ENCODE peak calls at places on chromosomes 12 and 14, in four cellular contexts. One of them, this sample, is unnamed.
A peak's percentile ranks its signal among the peaks of the same experiment; 100 is the strongest.

GRCh38 chr12:121894633-121895032 is 6.0 kb downstream of the PSMD9 start:
- DNase-seq in CD4-positive, alpha-beta T cell: no peak
- DNase-seq in MM.1S: no peak
- DNase-seq in endothelial cell: no peak
- DNase-seq in this sample: no peak

GRCh38 chr14:89418976-89419375 is 1.9 kb upstream of the FOXN3 start:
- DNase-seq in CD4-positive, alpha-beta T cell: no peak
- DNase-seq in endothelial cell: no peak
- DNase-seq in MM.1S: no peak
- DNase-seq in this sample: no peak

GRCh38 chr12:99670635-99671034 is 23.1 kb downstream of the GARIN6 start:
- DNase-seq in endothelial cell: no peak
- DNase-seq in CD4-positive, alpha-beta T cell: no peak
- DNase-seq in MM.1S: no peak
- DNase-seq in this sample: no peak

GRCh38 chr12:72346331-72346944 is 74.3 kb downstream of the TRHDE start:
- DNase-seq in CD4-positive, alpha-beta T cell: no peak
- DNase-seq in MM.1S: peak; percentile 67
- DNase-seq in endothelial cell: peak; percentile 84
- DNase-seq in this sample: no peak

GRCh38 chr14:77543240-77543551 is 44.6 kb upstream of the ISM2 start:
- DNase-seq in endothelial cell: no peak
- DNase-seq in MM.1S: no peak
- DNase-seq in CD4-positive, alpha-beta T cell: no peak
- DNase-seq in this sample: no peak

GRCh38 chr14:100438678-100439592 is 115.8 kb downstream of the SLC25A47 start:
- DNase-seq in CD4-positive, alpha-beta T cell: no peak
- DNase-seq in MM.1S: no peak
- DNase-seq in endothelial cell: no peak
- DNase-seq in this sample: no peak

GRCh38 chr12:25699454-25699853 is 146.4 kb upstream of the LMNTD1 start:
- DNase-seq in MM.1S: no peak
- DNase-seq in CD4-positive, alpha-beta T cell: no peak
- DNase-seq in endothelial cell: no peak
- DNase-seq in this sample: no peak

GRCh38 chr14:72513994-72514659 is 379.8 kb downstream of the DPF3 start:
- DNase-seq in MM.1S: peak; percentile 41
- DNase-seq in endothelial cell: no peak
- DNase-seq in CD4-positive, alpha-beta T cell: no peak
- DNase-seq in this sample: no peak

GRCh38 chr12:69988601-69989194 is 163.7 kb downstream of the MYRFL start:
- DNase-seq in CD4-positive, alpha-beta T cell: no peak
- DNase-seq in endothelial cell: no peak
- DNase-seq in MM.1S: no peak
- DNase-seq in this sample: no peak

GRCh38 chr12:1842905-1843640 is 22.7 kb downstream of the LRTM2 start:
- DNase-seq in CD4-positive, alpha-beta T cell: no peak
- DNase-seq in endothelial cell: no peak
- DNase-seq in MM.1S: no peak
- DNase-seq in this sample: peak; percentile 20

GRCh38 chr14:23147676-23148075 is 28.6 kb upstream of the CEBPE start:
- DNase-seq in CD4-positive, alpha-beta T cell: no peak
- DNase-seq in endothelial cell: no peak
- DNase-seq in MM.1S: no peak
- DNase-seq in this sample: no peak

DNA sequence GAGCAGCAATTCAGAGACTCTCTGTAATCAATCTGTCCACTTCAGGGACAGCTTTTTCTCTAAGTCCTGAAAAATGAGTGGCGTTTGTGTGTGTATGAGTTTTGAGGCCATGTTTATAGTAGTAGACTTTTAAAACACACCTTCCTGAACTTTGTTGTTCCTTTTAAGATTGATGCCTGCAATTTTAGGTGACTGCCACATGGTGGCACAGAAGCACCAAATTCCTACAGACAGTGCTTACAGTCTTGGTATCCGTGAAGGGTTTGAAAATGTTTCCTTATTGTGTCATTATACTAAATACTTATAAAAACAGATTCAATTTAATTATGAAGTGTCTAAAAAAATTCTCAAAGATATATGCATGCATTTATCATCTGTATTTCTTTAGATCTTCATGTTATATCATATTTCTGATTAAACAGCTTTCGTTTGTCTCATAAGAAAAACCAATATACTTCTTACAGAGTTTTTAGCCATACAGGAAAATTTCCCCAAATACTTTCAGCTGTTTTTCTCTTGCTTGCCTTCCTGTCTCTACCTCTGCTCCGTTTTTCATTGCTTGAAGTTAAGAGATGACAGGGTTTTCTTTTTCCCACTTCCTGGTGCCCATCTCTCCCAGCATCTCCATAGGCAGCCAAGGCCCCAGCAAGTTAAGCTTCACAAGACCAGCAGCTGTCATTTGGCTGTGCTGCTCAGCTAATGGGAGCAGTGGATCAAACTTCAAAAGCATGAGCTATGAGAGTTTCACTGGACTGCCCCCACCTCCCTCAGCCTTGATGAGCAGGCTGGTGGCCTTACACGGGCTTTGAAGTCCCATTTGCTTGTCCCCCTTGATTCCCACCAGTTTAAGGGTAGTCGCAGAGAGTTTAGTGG is 259.6 kb downstream of the AKAP6 start:
- DNase-seq in CD4-positive, alpha-beta T cell: no peak
- DNase-seq in endothelial cell: peak; percentile 15
- DNase-seq in MM.1S: peak; percentile 46
- DNase-seq in this sample: peak; percentile 39
- TF ChIP-seq CTCF in CD4-positive, alpha-beta T cell: no peak
- TF ChIP-seq CTCF in endothelial cell: peak; percentile 86
- TF ChIP-seq CTCF in MM.1S: peak; percentile 64
- TF ChIP-seq CTCF in this sample: peak; percentile 73

DNA sequence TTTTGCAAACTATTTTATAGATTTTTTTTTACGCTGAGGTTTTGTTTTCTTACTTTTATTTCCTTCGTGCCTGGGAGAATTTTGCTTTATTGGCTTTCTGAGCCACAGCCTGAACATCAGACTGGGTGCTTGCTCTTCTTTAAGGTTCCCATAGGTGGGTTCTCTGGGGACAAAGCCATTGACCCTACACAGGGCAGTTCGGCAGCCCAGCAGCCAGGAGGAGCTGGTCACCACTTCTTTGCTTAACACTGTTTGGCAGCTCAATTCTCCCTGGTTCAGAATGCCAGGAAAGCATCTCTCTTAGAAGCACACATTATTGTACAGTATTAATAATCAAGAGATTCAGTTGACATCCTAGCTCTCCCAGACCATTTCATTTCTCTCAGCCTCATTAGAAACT is 140.8 kb upstream of the NEDD1 start:
- DNase-seq in CD4-positive, alpha-beta T cell: no peak
- DNase-seq in MM.1S: no peak
- DNase-seq in endothelial cell: no peak
- DNase-seq in this sample: no peak
- TF ChIP-seq CTCF in CD4-positive, alpha-beta T cell: no peak
- TF ChIP-seq CTCF in MM.1S: no peak
- TF ChIP-seq CTCF in endothelial cell: no peak
- TF ChIP-seq CTCF in this sample: no peak

DNA sequence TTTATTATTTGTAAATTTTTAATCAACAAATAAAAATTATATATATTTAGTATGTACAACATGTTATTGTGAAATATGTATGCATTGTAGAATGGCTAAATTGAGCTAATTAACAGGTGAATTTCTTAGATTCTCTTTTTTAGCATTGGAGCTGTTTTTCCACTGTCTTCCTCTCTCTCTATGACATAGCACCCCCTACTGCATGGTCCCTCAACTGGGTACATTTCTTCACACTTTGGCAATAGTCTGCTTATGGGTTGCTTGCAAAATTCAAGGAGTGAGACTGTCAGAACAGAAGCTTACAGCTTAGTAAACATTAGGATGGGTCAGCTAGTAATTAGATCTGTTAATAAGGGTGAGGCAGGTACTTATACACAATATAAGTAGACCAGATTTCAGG is 658.5 kb upstream of the MGAT4C start:
- DNase-seq in CD4-positive, alpha-beta T cell: no peak
- DNase-seq in endothelial cell: peak; percentile 46
- DNase-seq in MM.1S: no peak
- DNase-seq in this sample: peak; percentile 31
- TF ChIP-seq CTCF in CD4-positive, alpha-beta T cell: no peak
- TF ChIP-seq CTCF in endothelial cell: peak; percentile 32
- TF ChIP-seq CTCF in MM.1S: peak; percentile 33
- TF ChIP-seq CTCF in this sample: peak; percentile 22

GRCh38 chr14:60331201-60332045 is 82.4 kb downstream of the PPM1A start:
- DNase-seq in CD4-positive, alpha-beta T cell: peak; percentile 55
- DNase-seq in endothelial cell: peak; percentile 86
- DNase-seq in MM.1S: peak; percentile 71
- DNase-seq in this sample: peak; percentile 67

GRCh38 chr14:60332046-60332399 is 83.0 kb downstream of the PPM1A start:
- DNase-seq in MM.1S: no peak
- DNase-seq in endothelial cell: no peak
- DNase-seq in CD4-positive, alpha-beta T cell: no peak
- DNase-seq in this sample: no peak

GRCh38 chr14:60327447-60328331 is 78.7 kb downstream of the PPM1A start:
- DNase-seq in CD4-positive, alpha-beta T cell: peak; percentile 1
- DNase-seq in MM.1S: peak; percentile 37
- DNase-seq in endothelial cell: peak; percentile 25
- DNase-seq in this sample: peak; percentile 74

GRCh38 chr14:60326274-60326673 is 77.3 kb downstream of the PPM1A start:
- DNase-seq in CD4-positive, alpha-beta T cell: no peak
- DNase-seq in MM.1S: no peak
- DNase-seq in endothelial cell: no peak
- DNase-seq in this sample: no peak

DNA sequence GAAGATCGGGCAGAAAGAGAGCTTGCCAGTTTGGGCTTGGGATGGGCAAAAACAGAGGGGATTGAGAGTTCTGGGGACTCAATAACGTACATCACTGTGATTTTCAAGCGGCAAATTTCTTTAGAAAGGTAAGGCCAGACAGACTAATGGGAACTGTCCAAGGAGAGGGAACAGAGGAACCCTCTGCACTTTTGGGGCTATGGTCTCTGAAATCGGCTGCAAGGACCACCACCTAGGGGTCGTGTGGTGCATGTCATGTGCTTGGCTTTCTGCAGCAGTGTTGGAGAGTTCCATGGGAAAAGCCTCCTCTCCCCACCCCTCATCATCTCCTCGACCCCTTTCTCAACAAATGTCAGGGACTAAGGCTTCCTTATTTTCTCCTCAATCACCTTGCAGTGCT is 79.6 kb downstream of the PPM1A start:
- DNase-seq in MM.1S: no peak
- DNase-seq in endothelial cell: no peak
- DNase-seq in CD4-positive, alpha-beta T cell: no peak
- DNase-seq in this sample: no peak
- TF ChIP-seq CTCF in MM.1S: no peak
- TF ChIP-seq CTCF in endothelial cell: peak; percentile 33
- TF ChIP-seq CTCF in CD4-positive, alpha-beta T cell: no peak
- TF ChIP-seq CTCF in this sample: no peak

GRCh38 chr12:6233121-6233971 is 33.1 kb downstream of the CD9 start:
- DNase-seq in endothelial cell: no peak
- DNase-seq in MM.1S: no peak
- DNase-seq in CD4-positive, alpha-beta T cell: no peak
- DNase-seq in this sample: no peak
- TF ChIP-seq CTCF in endothelial cell: no peak
- TF ChIP-seq CTCF in MM.1S: no peak
- TF ChIP-seq CTCF in CD4-positive, alpha-beta T cell: no peak
- TF ChIP-seq CTCF in this sample: no peak

DNA sequence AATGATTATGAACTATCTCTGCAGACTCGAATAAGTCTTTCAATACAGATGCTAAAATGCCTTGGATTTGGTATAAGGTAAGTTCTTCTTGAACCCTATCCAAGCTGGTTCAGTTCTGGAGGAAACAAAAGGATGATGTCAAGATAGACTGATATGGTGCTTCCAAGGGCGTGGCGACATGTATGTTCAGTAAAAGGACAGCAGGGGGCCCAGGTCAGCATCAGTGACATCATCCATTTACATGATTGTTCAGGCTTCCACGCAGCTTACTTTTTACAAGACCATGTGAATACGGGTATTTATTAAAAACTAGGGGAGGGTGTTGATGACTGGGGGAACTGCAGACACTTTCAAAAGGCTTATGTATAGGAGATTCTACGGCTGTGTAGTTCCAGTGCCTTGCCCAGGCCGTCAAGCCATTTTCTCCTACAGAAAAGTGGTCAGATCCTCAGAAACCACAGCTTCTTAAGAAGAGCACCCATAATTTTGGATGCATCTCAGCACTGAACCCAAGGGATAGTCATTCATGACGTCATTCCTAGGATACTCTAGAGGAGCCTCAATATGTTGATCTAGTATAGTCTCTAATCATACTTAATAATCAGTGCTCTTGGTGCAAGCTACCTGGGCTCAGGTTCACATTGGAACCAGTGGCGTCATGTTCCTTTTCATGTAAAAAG is 527.7 kb downstream of the FUT8 start:
- DNase-seq in CD4-positive, alpha-beta T cell: no peak
- DNase-seq in endothelial cell: peak; percentile 28
- DNase-seq in MM.1S: no peak
- DNase-seq in this sample: peak; percentile 27
- TF ChIP-seq CTCF in CD4-positive, alpha-beta T cell: no peak
- TF ChIP-seq CTCF in endothelial cell: peak; percentile 52
- TF ChIP-seq CTCF in MM.1S: peak; percentile 29
- TF ChIP-seq CTCF in this sample: peak; percentile 23

GRCh38 chr14:74503256-74503972 is 9.8 kb downstream of the ISCA2 start:
- DNase-seq in endothelial cell: no peak
- DNase-seq in CD4-positive, alpha-beta T cell: no peak
- DNase-seq in MM.1S: no peak
- DNase-seq in this sample: no peak

GRCh38 chr14:74503973-74504335 is 10.4 kb downstream of the ISCA2 start:
- DNase-seq in MM.1S: no peak
- DNase-seq in endothelial cell: no peak
- DNase-seq in CD4-positive, alpha-beta T cell: no peak
- DNase-seq in this sample: no peak

GRCh38 chr14:74501691-74502090 is 8.1 kb downstream of the ISCA2 start:
- DNase-seq in CD4-positive, alpha-beta T cell: no peak
- DNase-seq in MM.1S: no peak
- DNase-seq in endothelial cell: no peak
- DNase-seq in this sample: no peak

GRCh38 chr14:74501135-74501614 is 7.6 kb downstream of the ISCA2 start:
- DNase-seq in CD4-positive, alpha-beta T cell: no peak
- DNase-seq in MM.1S: no peak
- DNase-seq in endothelial cell: peak; percentile 71
- DNase-seq in this sample: no peak

DNA sequence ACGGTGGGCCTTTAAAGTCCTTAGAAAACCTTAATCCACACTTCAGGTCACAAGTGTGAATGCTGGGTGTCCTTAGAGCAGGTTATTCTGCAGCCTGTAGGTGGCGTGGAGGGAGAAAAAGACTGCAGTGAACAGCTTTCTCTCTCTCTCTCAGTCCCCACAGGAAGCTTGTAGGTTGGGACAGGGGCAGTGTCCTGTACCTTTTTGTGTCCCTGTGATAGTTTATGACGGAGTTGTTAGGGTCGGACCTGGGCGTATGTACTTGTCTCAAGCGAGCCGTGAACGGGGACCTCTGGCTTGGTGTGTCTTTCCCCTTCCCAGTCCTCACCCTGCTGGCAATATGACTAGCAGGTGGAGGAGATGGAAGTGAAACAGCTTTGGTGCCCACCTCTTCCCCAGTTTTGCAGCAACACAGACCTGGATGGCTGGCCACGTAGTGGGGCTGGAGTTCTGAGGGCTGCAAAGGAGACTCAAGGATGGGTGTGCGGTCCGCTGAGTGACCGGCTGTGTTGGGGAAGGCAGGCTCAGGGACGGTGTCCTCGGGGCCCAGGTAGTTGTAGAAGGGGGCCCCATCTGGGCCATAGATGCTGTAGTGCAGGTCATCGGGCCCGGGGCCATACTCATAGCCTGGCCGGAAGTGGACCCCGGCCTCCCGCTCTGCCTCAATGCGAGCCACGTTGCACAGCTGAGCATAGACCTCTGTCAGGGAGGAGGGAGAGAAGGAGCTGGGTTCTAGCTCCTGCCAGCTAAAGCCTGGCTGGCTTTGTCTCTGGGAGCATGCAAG is 8.9 kb downstream of the ISCA2 start:
- DNase-seq in endothelial cell: peak; percentile 49
- DNase-seq in MM.1S: peak; percentile 6
- DNase-seq in CD4-positive, alpha-beta T cell: no peak
- DNase-seq in this sample: peak; percentile 66
- TF ChIP-seq CTCF in endothelial cell: no peak
- TF ChIP-seq CTCF in MM.1S: peak; percentile 53
- TF ChIP-seq CTCF in CD4-positive, alpha-beta T cell: no peak
- TF ChIP-seq CTCF in this sample: peak; percentile 56

This sample was measured in GM13976.